ENCODE peak calls at places on chromosomes 16 and 17, in nine cellular contexts. M, P, Y, E, A, Z, Q, O and K are unnamed samples.

GRCh38 chr17:740240-741055 is 8.1 kb downstream of the TLCD3A start:
- DNase-seq in M (no peak), P (no peak), Y (no peak), E (peak; percentile 46), A (peak; percentile 30), Z (no peak), Q (no peak), O (no peak), K (no peak)

GRCh38 chr17:45342306-45342705 is 25.5 kb upstream of the MAP3K14 start:
- DNase-seq in M (no peak), P (no peak), Y (no peak), E (no peak), A (no peak), Z (peak; percentile 40), Q (peak; percentile 55), O (no peak), K (no peak)

GRCh38 chr16:57175896-57176295 is 9.9 kb downstream of the PSME3IP1 start:
- DNase-seq in M (no peak), P (no peak), Y (no peak), E (no peak), A (no peak), Z (no peak), Q (no peak), O (no peak), K (no peak)

GRCh38 chr16:54398986-54399385 is 112.4 kb upstream of the IRX3 start:
- DNase-seq in M (no peak), P (no peak), Y (no peak), E (no peak), A (no peak), Z (no peak), Q (no peak), O (no peak), K (no peak)

GRCh38 chr17:8830141-8830540 is 31.0 kb upstream of the MFSD6L start:
- DNase-seq in M (no peak), P (no peak), Y (no peak), E (no peak), A (no peak), Z (no peak), Q (peak; percentile 15), O (no peak), K (no peak)

GRCh38 chr17:61390479-61390791 is 9.2 kb upstream of the TBX2 start:
- DNase-seq in M (no peak), P (no peak), Y (no peak), E (no peak), A (no peak), Z (no peak), Q (no peak), O (no peak), K (no peak)

GRCh38 chr17:28447396-28447760 is 26.1 kb upstream of the SLC13A2 start:
- DNase-seq in M (no peak), P (no peak), Y (no peak), E (no peak), A (no peak), Z (no peak), Q (no peak), O (no peak), K (no peak)

GRCh38 chr17:64378890-64379354 is 11.7 kb downstream of the PECAM1 start:
- DNase-seq in M (no peak), P (no peak), Y (no peak), E (no peak), A (no peak), Z (peak; percentile 11), Q (no peak), O (no peak), K (no peak)

GRCh38 chr16:56989988-56990387 is 631 bp downstream of the NLRC5 start:
- DNase-seq in M (no peak), P (no peak), Y (no peak), E (no peak), A (no peak), Z (no peak), Q (peak; percentile 49), O (no peak), K (no peak)

GRCh38 chr16:57187508-57187854 is 1.4 kb downstream of the RSPRY1 start:
- DNase-seq in M (no peak), P (no peak), Y (no peak), E (no peak), A (no peak), Z (no peak), Q (no peak), O (no peak), K (no peak)

GRCh38 chr16:88810166-88810867 is 1.4 kb downstream of the APRT start:
- DNase-seq in M (no peak), P (no peak), Y (peak; percentile 38), E (no peak), A (no peak), Z (peak; percentile 68), Q (no peak), O (no peak), K (no peak)

GRCh38 chr17:35257080-35257701 is 14.3 kb downstream of the SLFN5 start:
- DNase-seq in M (no peak), P (peak; percentile 83), Y (no peak), E (peak; percentile 65), A (peak; percentile 66), Z (no peak), Q (no peak), O (peak; percentile 61), K (no peak)

GRCh38 chr17:57499648-57500049 is 243.3 kb downstream of the MSI2 start:
- DNase-seq in M (no peak), P (no peak), Y (no peak), E (no peak), A (no peak), Z (no peak), Q (no peak), O (no peak), K (no peak)

DNA sequence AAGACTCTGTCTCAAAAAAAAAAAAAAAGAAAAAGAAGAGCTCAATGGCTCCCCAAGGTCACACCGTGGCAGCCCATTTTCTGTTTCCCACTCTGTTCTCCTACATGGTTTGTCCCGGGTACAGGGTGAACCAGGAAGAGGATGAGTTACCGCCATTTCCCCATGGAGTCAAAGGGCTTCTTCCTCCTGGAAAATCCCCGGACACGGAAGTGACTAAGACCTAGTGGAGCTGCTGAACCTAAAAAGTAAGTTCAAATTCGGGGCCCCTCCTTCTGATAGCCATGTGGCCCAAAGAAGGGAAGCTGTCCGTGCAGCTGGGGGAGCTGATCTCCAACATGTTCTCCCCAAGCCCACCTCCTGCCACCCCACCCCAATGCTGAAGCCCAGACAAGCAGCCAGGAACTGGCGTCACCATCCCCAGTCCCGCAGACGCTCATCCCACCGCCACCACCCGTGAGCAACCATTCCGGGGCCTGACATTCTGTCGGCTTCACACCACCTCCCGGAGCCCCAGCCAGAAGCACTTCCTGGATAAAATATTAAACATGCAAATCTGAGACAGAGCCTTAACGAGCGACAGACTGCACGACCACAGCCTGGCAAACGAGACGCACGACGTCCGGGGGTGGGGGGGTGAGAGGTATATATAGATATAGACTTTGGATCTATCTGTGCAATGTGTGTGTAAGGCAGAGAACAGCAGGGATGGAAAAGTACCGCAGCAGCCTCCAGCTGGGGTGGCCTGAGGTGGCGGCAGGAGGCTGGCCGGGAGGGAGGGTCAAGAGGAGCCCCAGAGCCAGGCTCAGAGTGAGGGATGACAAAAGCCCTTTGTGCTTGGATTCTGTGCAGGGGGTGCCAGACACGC is 17.6 kb downstream of the EPOP start:
- DNase-seq in M (no peak), P (peak; percentile 28), Y (peak; percentile 47), E (no peak), A (no peak), Z (peak; percentile 13), Q (no peak), O (no peak), K (no peak)
- H3K27ac ChIP-seq in M (no peak overlapping the region), P (peak overlapping the region; percentile 61), Y (no peak overlapping the region), E (no peak overlapping the region), A (no peak overlapping the region), Z (no peak overlapping the region), Q (no peak overlapping the region), O (no peak overlapping the region), K (no peak overlapping the region)

DNA sequence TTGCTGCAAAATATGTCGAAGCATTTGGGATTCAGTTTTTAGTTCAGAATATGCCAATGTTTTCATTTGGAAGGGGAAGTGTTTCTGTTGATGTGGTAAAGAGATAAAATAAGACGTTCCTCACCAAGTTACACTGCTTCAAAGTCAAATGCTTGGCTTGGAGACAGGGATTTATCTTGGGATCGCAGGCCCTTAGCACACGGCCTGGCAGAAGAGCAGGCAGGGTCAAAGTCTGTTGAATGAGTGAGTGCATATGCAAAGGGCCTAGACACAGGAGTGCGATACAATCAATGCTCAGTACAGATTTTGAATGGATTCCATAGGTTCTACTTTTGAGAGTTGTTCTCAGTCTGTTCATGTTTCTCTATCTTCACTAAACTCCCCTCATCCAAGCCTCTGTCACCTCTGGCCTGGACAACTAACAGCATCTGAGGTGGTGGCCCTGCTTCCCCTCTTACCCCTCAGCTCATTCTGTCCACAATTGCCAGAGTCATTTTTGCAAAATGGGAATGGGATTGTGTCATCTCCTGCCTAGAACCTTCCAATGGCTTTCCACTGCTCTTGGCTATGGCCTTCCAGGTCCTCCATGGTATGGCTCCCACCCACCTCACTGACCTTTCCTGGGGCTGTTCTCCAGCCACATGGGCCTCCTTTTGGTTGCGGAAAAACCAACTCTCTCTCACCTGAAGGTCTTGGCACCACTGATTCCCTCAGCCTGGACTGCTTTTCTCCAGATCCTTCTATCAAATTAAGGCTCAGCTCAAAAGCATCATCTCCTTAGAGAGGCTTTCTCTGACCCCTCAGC is 3.2 kb downstream of the DEXI start:
- DNase-seq in M (no peak), P (no peak), Y (no peak), E (no peak), A (no peak), Z (no peak), Q (no peak), O (no peak), K (no peak)
- H3K27ac ChIP-seq in M (no peak overlapping the region), P (no peak overlapping the region), Y (no peak overlapping the region), E (peak overlapping the region; percentile 27), A (peak overlapping the region; percentile 93), Z (peak overlapping the region; percentile 87), Q (peak overlapping the region; percentile 95), O (no peak overlapping the region), K (peak overlapping the region; percentile 91)

DNA sequence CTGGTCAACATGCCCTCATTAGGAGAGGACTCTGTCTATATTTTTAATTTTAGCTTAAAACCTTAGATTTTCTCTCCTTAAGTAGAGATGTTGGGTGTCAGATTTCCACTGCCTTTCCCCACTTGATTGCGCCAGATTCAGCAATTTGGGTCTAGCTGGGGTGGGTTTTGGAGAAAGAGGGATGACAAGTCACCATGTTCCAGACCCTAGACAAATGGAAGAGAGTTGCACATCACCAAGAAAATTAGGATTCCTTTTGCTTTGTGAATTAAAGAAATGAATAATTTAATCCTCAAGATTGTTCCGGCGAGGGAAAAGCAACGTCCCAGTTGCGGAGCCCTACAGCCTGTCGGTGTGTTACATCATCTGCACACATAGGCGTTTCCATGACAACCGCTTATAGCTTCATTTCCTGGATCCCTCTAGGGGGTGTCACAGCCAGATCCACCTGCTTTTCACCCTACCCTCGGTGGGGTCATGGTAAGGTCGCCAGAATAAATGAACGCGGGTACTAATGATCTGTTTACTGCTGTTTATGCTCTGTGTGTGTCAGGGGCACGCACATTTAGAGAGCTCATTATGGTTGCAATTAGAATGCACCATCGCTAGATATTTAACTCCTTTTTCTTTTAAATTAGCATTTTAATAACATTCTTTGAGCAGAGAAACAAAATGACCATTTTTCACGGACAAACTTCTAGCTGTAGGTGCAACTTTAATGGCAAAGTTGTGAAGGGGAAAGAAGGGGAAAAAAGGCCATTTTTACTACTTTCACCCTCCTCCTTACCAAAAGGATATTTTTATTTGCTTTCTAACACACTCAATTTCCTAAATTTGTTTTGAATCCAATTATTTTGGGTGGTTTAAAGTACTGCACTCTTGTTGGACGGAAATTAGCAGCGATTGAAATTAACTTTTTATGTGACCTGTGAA is 41.9 kb downstream of the SNX11 start:
- DNase-seq in M (peak; percentile 55), P (no peak), Y (peak; percentile 50), E (no peak), A (no peak), Z (no peak), Q (no peak), O (no peak), K (no peak)
- H3K27ac ChIP-seq in M (no peak overlapping the region), P (no peak overlapping the region), Y (no peak overlapping the region), E (no peak overlapping the region), A (no peak overlapping the region), Z (no peak overlapping the region), Q (no peak overlapping the region), O (no peak overlapping the region), K (no peak overlapping the region)

GRCh38 chr16:11852092-11852809 is 909 bp upstream of the RSL1D1 start:
- DNase-seq in M (no peak), P (no peak), Y (no peak), E (no peak), A (no peak), Z (no peak), Q (no peak), O (no peak), K (no peak)
- H3K27ac ChIP-seq in M (no peak overlapping the region), P (peak overlapping the region; percentile 82), Y (no peak overlapping the region), E (peak overlapping the region; percentile 67), A (peak overlapping the region; percentile 93), Z (peak overlapping the region; percentile 89), Q (peak overlapping the region; percentile 85), O (peak overlapping the region; percentile 72), K (peak overlapping the region; percentile 97)